ENCODE peak calls at places on chromosomes 3 and 15, in eight cellular contexts. E, R, C, Y, U, B, I and M are unnamed samples.
A peak's percentile ranks its signal among the peaks of the same experiment; 100 is the strongest.

GRCh38 chr3:172666181-172666872 is 44.5 kb downstream of the NCEH1 start:
- DNase-seq in U (no peak), C (no peak), Y (no peak), R (peak; percentile 32), I (no peak), E (no peak), B (no peak), M (no peak)

GRCh38 chr15:71335591-71335990 is 220.3 kb downstream of the THSD4 start:
- DNase-seq in R (no peak), I (no peak), E (no peak), B (no peak), C (no peak), Y (no peak), U (no peak), M (no peak)

GRCh38 chr15:47398594-47398993 is 318.7 kb upstream of the SEMA6D start:
- DNase-seq in Y (no peak), C (no peak), B (no peak), I (no peak), E (no peak), U (no peak), R (no peak), M (no peak)

GRCh38 chr3:142857056-142857455 is 31.8 kb downstream of the PCOLCE2 start:
- DNase-seq in C (no peak), I (no peak), U (no peak), E (no peak), R (peak; percentile 22), Y (no peak), B (no peak), M (no peak)

GRCh38 chr3:42780892-42781700 is 8.0 kb upstream of the CCDC13 start:
- DNase-seq in I (no peak), Y (peak; percentile 52), R (peak; percentile 80), E (peak; percentile 16), C (peak; percentile 55), U (no peak), B (no peak), M (no peak)

GRCh38 chr3:109900774-109901173 is 563.4 kb upstream of the DPPA4 start:
- DNase-seq in I (no peak), E (no peak), U (no peak), C (no peak), Y (no peak), R (no peak), B (no peak), M (no peak)

GRCh38 chr3:62797129-62797528 is 78.1 kb downstream of the CADPS start:
- DNase-seq in B (no peak), E (no peak), C (no peak), I (no peak), Y (no peak), U (no peak), R (no peak), M (no peak)

GRCh38 chr3:197226179-197226578 is 72.2 kb downstream of the DLG1 start:
- DNase-seq in E (no peak), I (no peak), R (no peak), B (no peak), Y (no peak), U (no peak), C (no peak), M (no peak)

GRCh38 chr3:159619341-159619885 is 369.2 kb upstream of the IL12A start:
- DNase-seq in R (peak; percentile 62), I (no peak), B (no peak), U (no peak), E (no peak), Y (no peak), C (no peak), M (no peak)

GRCh38 chr3:129316121-129317013 is 37.7 kb downstream of the HMCES start:
- DNase-seq in C (no peak), I (peak; percentile 74), R (peak; percentile 87), U (peak; percentile 94), E (peak; percentile 84), B (peak; percentile 86), Y (peak; percentile 38), M (peak; percentile 51)

GRCh38 chr15:97648728-97649127 is 311.8 kb upstream of the ARRDC4 start:
- DNase-seq in C (no peak), B (no peak), E (no peak), R (no peak), I (no peak), U (no peak), Y (no peak), M (no peak)

GRCh38 chr3:24129549-24129948 is 184.5 kb downstream of the NR1D2 start:
- DNase-seq in I (no peak), E (no peak), U (no peak), Y (no peak), R (no peak), C (no peak), B (no peak), M (no peak)